ENCODE peak calls at places on chromosomes 2 and 18, in five cellular contexts. K is K562, S is IMR-90, Q is SK-N-SH, L is HepG2. F is an unnamed sample.

GRCh38 chr18:25001803-25002202 is 350.2 kb downstream of the ZNF521 start:
- DNase-seq in S (no peak), Q (no peak), L (no peak), K (no peak), F (no peak)

GRCh38 chr18:36901277-36901701 is 72.4 kb downstream of the KIAA1328 start:
- DNase-seq in L (no peak), K (peak; percentile 49), S (peak; percentile 24), Q (no peak), F (no peak)

GRCh38 chr2:177262137-177262536 is 2.4 kb downstream of the NFE2L2 start:
- DNase-seq in L (no peak), K (no peak), Q (no peak), S (no peak), F (no peak)

GRCh38 chr2:239522002-239522739 is 121.4 kb upstream of the HDAC4 start:
- DNase-seq in K (peak; percentile 6), L (peak; percentile 37), S (no peak), Q (no peak), F (no peak)

GRCh38 chr2:189285962-189286648 is 106.5 kb upstream of the COL5A2 start:
- DNase-seq in S (peak; percentile 92), L (no peak), Q (no peak), K (no peak), F (no peak)

GRCh38 chr2:60097298-60097697 is 456.2 kb downstream of the BCL11A start:
- DNase-seq in K (no peak), S (no peak), L (no peak), Q (no peak), F (no peak)

GRCh38 chr2:127661949-127662510 is 13.3 kb downstream of the LIMS2 start:
- DNase-seq in L (no peak), S (no peak), Q (no peak), K (no peak), F (no peak)

GRCh38 chr2:85806358-85807118 is 52.7 kb downstream of the ATOH8 start:
- DNase-seq in L (peak; percentile 87), S (no peak), Q (no peak), K (no peak), F (no peak)

GRCh38 chr2:184906709-184907108 is 308.4 kb downstream of the ZNF804A start:
- DNase-seq in Q (no peak), L (no peak), S (peak; percentile 7), K (no peak), F (no peak)

GRCh38 chr2:39608690-39609457 is 56.8 kb upstream of the TMEM178A start:
- DNase-seq in L (no peak), K (no peak), Q (no peak), S (no peak), F (no peak)

GRCh38 chr2:231708773-231709635 is 679 bp downstream of the PTMA start:
- DNase-seq in L (no peak), Q (peak; percentile 44), K (peak; percentile 61), S (peak; percentile 31), F (no peak)

GRCh38 chr18:79001001-79001400 is 21.4 kb downstream of the SALL3 start:
- DNase-seq in S (no peak), Q (no peak), L (no peak), K (no peak), F (no peak)

GRCh38 chr2:237732790-237733349 is 65.7 kb upstream of the RBM44 start:
- DNase-seq in S (no peak), L (no peak), K (peak; percentile 5), Q (peak; percentile 47), F (no peak)

GRCh38 chr2:170362895-170363582 is 185.1 kb downstream of the MYO3B start:
- DNase-seq in S (no peak), K (peak; percentile 82), L (no peak), Q (no peak), F (no peak)

GRCh38 chr2:39640107-39640506 is 25.6 kb upstream of the TMEM178A start:
- DNase-seq in L (no peak), K (no peak), S (no peak), Q (no peak), F (no peak)

GRCh38 chr18:48328473-48329205 is 80.5 kb downstream of the ZBTB7C start:
- DNase-seq in Q (no peak), K (no peak), L (no peak), S (peak; percentile 46), F (no peak)

GRCh38 chr2:165911231-165911630 is 42.3 kb downstream of the TTC21B start:
- DNase-seq in Q (no peak), L (no peak), K (no peak), S (peak; percentile 80), F (no peak)

GRCh38 chr2:239372835-239373234 is 28.0 kb downstream of the HDAC4 start:
- DNase-seq in L (no peak), Q (no peak), S (no peak), K (no peak), F (no peak)

GRCh38 chr2:221501210-221501882 is 70.8 kb downstream of the EPHA4 start:
- DNase-seq in Q (no peak), S (peak; percentile 71), L (no peak), K (no peak), F (no peak)

GRCh38 chr18:6624271-6624670 is 105.2 kb upstream of the ARHGAP28 start:
- DNase-seq in L (no peak), Q (no peak), S (peak; percentile 73), K (no peak), F (no peak)

GRCh38 chr2:40093036-40093673 is 314.1 kb upstream of the THUMPD2 start:
- DNase-seq in S (peak; percentile 54), K (no peak), Q (no peak), L (no peak), F (no peak)

GRCh38 chr18:59620381-59620780 is 76.8 kb downstream of the CCBE1 start:
- DNase-seq in K (no peak), L (no peak), Q (no peak), S (no peak), F (no peak)

GRCh38 chr18:67132919-67133318 is 383.6 kb downstream of the DSEL start:
- DNase-seq in S (no peak), L (no peak), K (no peak), Q (no peak), F (no peak)

GRCh38 chr2:28619213-28620196 is 123.6 kb downstream of the PLB1 start:
- DNase-seq in K (no peak), S (peak; percentile 30), Q (no peak), L (no peak), F (no peak)

GRCh38 chr2:171347591-171348032 is 86.2 kb downstream of the METTL8 start:
- DNase-seq in S (peak; percentile 93), Q (no peak), L (no peak), K (no peak), F (no peak)

GRCh38 chr2:40400336-40400953 is 51.4 kb downstream of the SLC8A1 start:
- DNase-seq in K (no peak), Q (no peak), S (no peak), L (no peak), F (no peak)

GRCh38 chr2:102074167-102074778 is 68.3 kb upstream of the IL1R1 start:
- DNase-seq in S (no peak), Q (no peak), K (peak; percentile 39), L (no peak), F (no peak)
- H2AFZ ChIP-seq in S (no peak overlapping the region), Q (no peak overlapping the region), K (peak overlapping the region; percentile 60), L (no peak overlapping the region), F (no peak overlapping the region)

DNA sequence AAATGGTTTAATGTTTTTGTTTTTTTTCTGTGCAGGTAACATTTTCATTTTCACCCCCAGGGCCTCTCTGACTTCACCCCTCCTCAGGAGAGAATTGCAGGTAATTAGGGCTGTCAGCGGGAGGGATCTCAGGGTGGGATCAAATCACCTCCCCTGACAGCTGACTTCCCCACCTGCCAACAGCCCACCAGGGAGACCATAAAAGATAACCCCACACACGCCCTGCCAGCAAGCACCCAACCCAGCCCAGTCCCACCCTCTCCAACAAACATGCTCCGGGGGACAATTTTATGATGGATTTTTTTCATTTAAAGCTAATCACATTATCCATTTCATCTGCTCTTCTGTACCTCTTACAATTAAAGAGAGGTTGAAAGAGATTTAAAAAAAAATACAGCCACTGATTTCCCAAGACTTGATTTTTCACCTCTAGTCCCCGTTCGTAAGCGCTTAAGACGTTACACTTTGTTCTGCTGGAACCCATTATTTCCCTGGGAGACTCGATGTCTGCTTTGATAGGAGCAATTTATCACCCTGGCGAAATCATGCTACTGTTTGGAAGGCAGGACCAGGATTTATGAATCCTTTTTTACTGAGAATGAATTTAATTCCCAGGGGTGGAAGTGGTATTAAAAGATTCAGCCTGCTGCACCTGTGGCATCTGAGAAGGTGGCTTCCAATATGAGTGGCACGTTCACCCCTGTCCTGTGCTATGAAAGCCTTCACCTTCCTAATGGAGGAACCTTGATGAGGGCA is 232.9 kb upstream of the ID2 start:
- DNase-seq in L (no peak), S (no peak), Q (peak; percentile 64), K (no peak), F (no peak)
- TF ChIP-seq MXI1 in L (no peak), S (no peak), Q (no peak), K (no peak), F (no peak)

DNA sequence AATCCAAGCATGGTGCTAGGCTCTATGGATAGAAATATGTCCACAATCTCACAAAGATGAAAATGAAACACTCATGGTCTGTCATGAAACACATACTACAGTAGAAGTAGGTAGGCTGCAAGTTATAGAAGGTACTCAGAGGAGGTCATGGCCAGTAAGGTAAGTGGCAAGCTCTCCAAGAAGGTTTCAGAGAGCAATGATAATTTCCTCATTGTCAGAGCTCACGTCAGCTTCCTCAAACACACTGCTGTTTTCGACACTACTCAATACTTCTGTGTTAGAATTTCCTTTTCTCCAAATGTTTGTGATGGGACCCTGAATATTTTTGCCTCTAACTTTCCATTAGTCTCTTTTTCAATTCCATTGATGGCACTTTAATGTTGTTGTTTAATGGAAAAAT is 25.5 kb downstream of the CCDC141 start:
- DNase-seq in K (no peak), S (no peak), Q (no peak), L (no peak), F (no peak)
- H2AFZ ChIP-seq in K (no peak overlapping the region), S (no peak overlapping the region), Q (no peak overlapping the region), L (no peak overlapping the region), F (peak overlapping the region; percentile 58)

GRCh38 chr2:173574304-173574703 is 219.6 kb downstream of the CDCA7 start:
- DNase-seq in Q (no peak), S (no peak), L (no peak), K (no peak), F (no peak)

GRCh38 chr2:173572848-173573247 is 218.2 kb downstream of the CDCA7 start:
- DNase-seq in S (no peak), L (no peak), Q (no peak), K (no peak), F (no peak)

GRCh38 chr2:173571887-173572680 is 217.4 kb downstream of the CDCA7 start:
- DNase-seq in K (no peak), S (no peak), Q (no peak), L (no peak), F (no peak)

GRCh38 chr2:173568054-173568453 is 213.4 kb downstream of the CDCA7 start:
- DNase-seq in K (peak; percentile 46), S (no peak), Q (peak; percentile 6), L (peak; percentile 23), F (no peak)

DNA sequence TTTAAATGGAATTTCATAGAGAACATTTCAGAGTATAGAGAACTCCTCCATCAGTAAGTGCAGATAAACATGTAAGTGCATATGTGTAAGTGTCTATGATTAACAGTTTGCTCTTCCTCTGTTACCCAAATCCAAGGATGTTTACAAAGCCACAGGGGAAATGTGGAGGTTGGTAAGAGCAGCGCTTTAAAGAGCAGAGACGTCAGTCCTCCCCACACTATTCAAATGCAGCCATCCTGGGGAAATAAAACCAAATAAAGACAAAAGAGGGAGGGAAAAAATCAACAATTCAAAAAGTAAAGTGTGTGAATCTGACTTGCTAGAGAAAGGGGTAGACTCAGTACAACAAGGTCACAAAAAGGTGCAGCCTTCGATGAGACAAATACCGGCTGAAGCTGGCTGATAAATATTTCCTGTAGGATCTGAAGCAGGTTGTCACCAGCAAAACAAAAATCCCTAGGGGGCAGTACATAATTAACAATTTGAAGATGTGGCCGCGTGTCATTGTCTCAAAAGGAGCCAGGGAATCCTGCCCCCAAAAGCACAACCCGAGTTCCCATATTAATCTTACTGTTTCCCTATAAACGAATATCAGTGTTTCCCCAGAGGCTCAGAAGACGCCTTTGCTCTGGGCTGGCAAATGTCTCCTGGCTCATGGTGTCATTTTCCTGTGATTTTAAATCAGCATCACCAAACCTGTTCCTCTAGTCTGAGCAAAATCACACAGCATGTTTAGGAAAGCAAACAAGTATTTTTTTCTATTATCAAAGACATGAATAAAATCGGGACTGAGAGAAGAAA is 216.5 kb downstream of the CDCA7 start:
- DNase-seq in S (peak; percentile 39), K (peak; percentile 36), L (peak; percentile 26), Q (peak; percentile 30), F (no peak)
- TF ChIP-seq MXI1 in S (no peak), K (no peak), L (no peak), Q (no peak), F (no peak)